ENCODE peak calls at places on chromosomes 12 and 14, in seven cellular contexts. Q, Y, O, C, X, B and G are unnamed samples.
A peak's percentile ranks its signal among the peaks of the same experiment; 100 is the strongest.

GRCh38 chr12:125453751-125454150 is 388.5 kb downstream of the AACS start:
- DNase-seq in Q (no peak), Y (no peak), O (no peak), C (no peak), X (no peak), B (no peak), G (no peak)

GRCh38 chr12:3491938-3492867 is 1.2 kb downstream of the PRMT8 start:
- DNase-seq in Q (peak; percentile 86), Y (peak; percentile 32), O (no peak), C (peak; percentile 33), X (peak; percentile 2), B (no peak), G (peak; percentile 50)

GRCh38 chr14:79011091-79011919 is 841.1 kb downstream of the NRXN3 start:
- DNase-seq in Q (no peak), Y (peak; percentile 84), O (no peak), C (peak; percentile 8), X (peak; percentile 8), B (no peak), G (peak; percentile 20)

GRCh38 chr12:26711569-26711968 is 121.4 kb downstream of the ITPR2 start:
- DNase-seq in Q (no peak), Y (no peak), O (no peak), C (no peak), X (no peak), B (no peak), G (no peak)

GRCh38 chr12:78421011-78421410 is 443.6 kb upstream of the SYT1 start:
- DNase-seq in Q (no peak), Y (peak; percentile 8), O (no peak), C (no peak), X (no peak), B (no peak), G (no peak)

GRCh38 chr14:34030864-34031263 is 80.0 kb upstream of the EGLN3 start:
- DNase-seq in Q (no peak), Y (peak; percentile 35), O (no peak), C (no peak), X (no peak), B (no peak), G (no peak)

GRCh38 chr12:79936670-79937069 is 1.8 kb upstream of the PPP1R12A start:
- DNase-seq in Q (no peak), Y (no peak), O (no peak), C (no peak), X (no peak), B (no peak), G (no peak)

GRCh38 chr12:94074970-94075695 is 73.2 kb upstream of the PLXNC1 start:
- DNase-seq in Q (no peak), Y (peak; percentile 89), O (no peak), C (peak; percentile 64), X (peak; percentile 60), B (peak; percentile 34), G (peak; percentile 15)

GRCh38 chr12:113912761-113913295 is 53.3 kb downstream of the RBM19 start:
- DNase-seq in Q (peak; percentile 94), Y (peak; percentile 70), O (no peak), C (peak; percentile 79), X (peak; percentile 50), B (peak; percentile 52), G (peak; percentile 79)

GRCh38 chr12:101616027-101616494 is 21.3 kb downstream of the MYBPC1 start:
- DNase-seq in Q (no peak), Y (no peak), O (no peak), C (no peak), X (peak; percentile 86), B (no peak), G (no peak)

GRCh38 chr12:120121343-120121742 is 4.8 kb upstream of the RAB35 start:
- DNase-seq in Q (no peak), Y (no peak), O (no peak), C (no peak), X (no peak), B (no peak), G (no peak)
- H3K4me3 ChIP-seq in Q (no peak overlapping the region), Y (no peak overlapping the region), O (peak overlapping the region; percentile 44), C (no peak overlapping the region), X (no peak overlapping the region), B (no peak overlapping the region), G (no peak overlapping the region)

DNA sequence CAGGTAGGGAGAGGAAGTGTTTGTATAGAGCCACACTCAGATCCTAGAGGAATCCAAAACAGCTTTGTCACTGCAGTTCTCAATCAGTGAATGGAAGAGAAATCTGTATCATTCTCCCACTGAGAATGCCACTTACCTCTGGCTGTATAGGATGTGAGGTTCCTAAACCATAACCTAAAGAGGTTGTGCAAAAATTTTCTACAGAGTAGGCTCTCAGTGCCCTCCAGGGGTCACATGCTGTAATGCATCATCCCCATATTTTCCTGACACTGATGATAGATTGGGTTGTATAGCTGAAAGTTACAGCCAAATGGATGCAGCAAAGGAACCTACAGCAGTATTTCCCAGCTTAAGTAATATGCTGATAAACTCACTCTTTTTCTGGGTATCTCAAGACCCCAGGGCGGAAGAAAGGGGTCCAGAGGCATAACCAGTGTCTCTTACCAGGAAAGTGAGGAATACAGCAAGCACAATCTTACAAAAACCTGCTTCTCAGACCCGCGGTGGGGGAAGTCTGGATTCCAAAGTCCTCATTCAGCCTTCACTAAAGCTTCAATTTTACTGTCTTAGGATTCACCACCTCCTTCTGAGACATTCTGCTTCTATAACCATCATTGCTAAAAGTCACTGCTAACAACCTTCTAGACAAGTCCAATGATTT is 3.8 kb downstream of the BCDIN3D start:
- DNase-seq in Q (no peak), Y (peak; percentile 35), O (no peak), C (peak; percentile 50), X (peak; percentile 43), B (peak; percentile 22), G (peak; percentile 43)
- TF ChIP-seq CEBPB in Q (peak; percentile 54), Y (peak; percentile 45), O (no peak), C (no peak), X (no peak), B (no peak), G (peak; percentile 75)

GRCh38 chr12:6788972-6789905 is at the start of gene CD4:
- DNase-seq in Q (no peak), Y (no peak), O (no peak), C (no peak), X (no peak), B (no peak), G (no peak)
- H3K4me3 ChIP-seq in Q (no peak within 1 kb of the TSS), Y (peak within 1 kb of the TSS; percentile 42), O (no peak within 1 kb of the TSS), C (no peak within 1 kb of the TSS), X (peak within 1 kb of the TSS; percentile 26), B (no peak within 1 kb of the TSS), G (no peak within 1 kb of the TSS)

GRCh38 chr14:91911474-91912032 is 35.9 kb downstream of the FBLN5 start:
- DNase-seq in Q (no peak), Y (peak; percentile 33), O (peak; percentile 13), C (peak; percentile 56), X (peak; percentile 47), B (peak; percentile 40), G (peak; percentile 10)
- TF ChIP-seq CEBPB in Q (no peak), Y (no peak), O (no peak), C (no peak), X (no peak), B (no peak), G (no peak)

GRCh38 chr12:32110417-32110816 is 3.8 kb downstream of the BICD1 start:
- DNase-seq in Q (no peak), Y (no peak), O (no peak), C (no peak), X (no peak), B (no peak), G (no peak)
- H3K4me3 ChIP-seq in Q (peak overlapping the region; percentile 22), Y (no peak overlapping the region), O (no peak overlapping the region), C (no peak overlapping the region), X (no peak overlapping the region), B (no peak overlapping the region), G (no peak overlapping the region)